ENCODE peak calls at places on chromosomes 12 and 14, in eight cellular contexts. R is cardiac septum, N is HuH-7.5, Y is endodermal cell, Q is non-pigmented ciliary epithelial cell, J is HCT116, A is tibial artery, H is occipital lobe. U is an unnamed sample.

GRCh38 chr12:3043406-3043805 is 33.8 kb upstream of the TSPAN9 start:
- DNase-seq in N (no peak), R (no peak), Y (no peak), A (no peak), Q (no peak), J (no peak), H (no peak), U (no peak)

GRCh38 chr12:49349266-49349665 is 2.6 kb downstream of the DNAJC22 start:
- DNase-seq in Y (peak; percentile 36), Q (no peak), H (no peak), R (no peak), N (no peak), A (no peak), J (no peak), U (no peak)

GRCh38 chr12:106780010-106780625 is 5.6 kb downstream of the RIC8B start:
- DNase-seq in H (no peak), R (no peak), Y (no peak), N (no peak), Q (no peak), A (no peak), J (no peak), U (no peak)

GRCh38 chr14:64879635-64880381 is at the start of gene SPTB:
- DNase-seq in N (peak; percentile 23), A (no peak), H (peak; percentile 52), R (peak; percentile 83), Y (peak; percentile 88), Q (no peak), J (no peak), U (no peak)

GRCh38 chr12:30201301-30202160 is 417.8 kb upstream of the TMTC1 start:
- DNase-seq in H (no peak), Y (no peak), Q (no peak), J (no peak), R (no peak), A (no peak), N (no peak), U (no peak)

GRCh38 chr12:47078733-47079364 is 572 bp upstream of the PCED1B start:
- DNase-seq in J (no peak), R (no peak), A (no peak), Y (peak; percentile 66), N (peak; percentile 77), H (no peak), Q (no peak), U (no peak)

GRCh38 chr14:55309761-55310365 is 38.6 kb downstream of the FBXO34 start:
- DNase-seq in A (no peak), Y (no peak), H (no peak), J (no peak), N (no peak), R (no peak), Q (no peak), U (no peak)

GRCh38 chr12:109640961-109641360 is 67.4 kb downstream of the MVK start:
- DNase-seq in Q (no peak), Y (no peak), H (no peak), A (no peak), J (no peak), N (no peak), R (no peak), U (no peak)

GRCh38 chr14:73462078-73462715 is 3.9 kb upstream of the NUMB start:
- DNase-seq in N (peak; percentile 66), R (no peak), A (peak; percentile 33), Y (peak; percentile 55), J (no peak), H (peak; percentile 63), Q (no peak), U (no peak)

GRCh38 chr12:121996945-121997612 is 24.6 kb upstream of the BCL7A start:
- DNase-seq in A (no peak), R (no peak), N (no peak), Y (no peak), J (no peak), H (no peak), Q (no peak), U (no peak)

GRCh38 chr14:96263347-96264199 is 7.6 kb downstream of the BDKRB1 start:
- DNase-seq in Y (no peak), Q (no peak), A (no peak), N (no peak), R (no peak), J (no peak), H (no peak), U (no peak)

GRCh38 chr12:27549231-27549800 is 25.3 kb downstream of the PPFIBP1 start:
- DNase-seq in H (no peak), J (peak; percentile 59), Y (no peak), N (no peak), Q (peak; percentile 73), R (no peak), A (no peak), U (no peak)

GRCh38 chr14:74519316-74520074 is 25.9 kb downstream of the ISCA2 start:
- DNase-seq in A (no peak), Y (no peak), R (no peak), Q (no peak), H (no peak), N (no peak), J (no peak), U (no peak)

GRCh38 chr12:130713581-130713991 is 2.5 kb downstream of the RIMBP2 start:
- DNase-seq in A (peak; percentile 15), R (no peak), N (no peak), Y (peak; percentile 52), J (no peak), Q (no peak), H (peak; percentile 21), U (no peak)

GRCh38 chr12:98752726-98753125 is 107.6 kb downstream of the APAF1 start:
- DNase-seq in A (no peak), Y (no peak), Q (no peak), R (no peak), H (peak; percentile 24), N (no peak), J (no peak), U (peak; percentile 24)

GRCh38 chr14:78725086-78725485 is 554.9 kb downstream of the NRXN3 start:
- DNase-seq in H (no peak), Q (no peak), Y (peak; percentile 71), A (no peak), J (no peak), R (no peak), N (no peak), U (no peak)

U was measured in AG04449.